ENCODE peak calls at places on chromosomes 12 and 14, in seven cellular contexts. B, H, A, F, J, D and N are unnamed samples.

GRCh38 chr14:46451800-46452199 is 199.8 kb downstream of the RPL10L start:
- DNase-seq in B (no peak), H (no peak), A (no peak), F (no peak), J (no peak), D (no peak), N (no peak)

GRCh38 chr14:99737451-99737951 is 53.4 kb downstream of the CYP46A1 start:
- DNase-seq in B (no peak), H (no peak), A (no peak), F (no peak), J (no peak), D (no peak), N (no peak)

GRCh38 chr14:58444627-58445026 is 17.1 kb downstream of the KIAA0586 start:
- DNase-seq in B (no peak), H (no peak), A (no peak), F (no peak), J (no peak), D (no peak), N (no peak)

GRCh38 chr14:100864960-100865681 is 38.4 kb downstream of the RTL1 start:
- DNase-seq in B (no peak), H (no peak), A (no peak), F (no peak), J (no peak), D (no peak), N (no peak)

GRCh38 chr12:34298971-34299801 is 276.9 kb downstream of the ALG10 start:
- DNase-seq in B (no peak), H (no peak), A (no peak), F (no peak), J (no peak), D (no peak), N (no peak)

GRCh38 chr12:9588749-9589148 is 19.0 kb downstream of the KLRB1 start:
- DNase-seq in B (no peak), H (no peak), A (no peak), F (no peak), J (no peak), D (no peak), N (no peak)

GRCh38 chr14:96067985-96068930 is 29.1 kb downstream of the C14orf132 start:
- DNase-seq in B (no peak), H (no peak), A (no peak), F (no peak), J (no peak), D (no peak), N (no peak)

GRCh38 chr14:51776102-51776894 is 84.1 kb upstream of the GNG2 start:
- DNase-seq in B (peak; percentile 12), H (no peak), A (no peak), F (peak; percentile 69), J (peak; percentile 59), D (peak; percentile 63), N (peak; percentile 68)

GRCh38 chr14:99393059-99393655 is 87.5 kb downstream of the SETD3 start:
- DNase-seq in B (no peak), H (no peak), A (no peak), F (peak; percentile 37), J (peak; percentile 61), D (no peak), N (peak; percentile 19)

GRCh38 chr14:26730929-26731618 is 133.2 kb upstream of the NOVA1 start:
- DNase-seq in B (no peak), H (no peak), A (no peak), F (no peak), J (no peak), D (peak; percentile 12), N (peak; percentile 34)

GRCh38 chr12:8446642-8447547 is 8.9 kb upstream of the CLEC6A start:
- DNase-seq in B (no peak), H (no peak), A (no peak), F (peak; percentile 21), J (no peak), D (no peak), N (no peak)

GRCh38 chr12:123099556-123100192 is 51.2 kb downstream of the PITPNM2 start:
- DNase-seq in B (no peak), H (no peak), A (no peak), F (no peak), J (no peak), D (no peak), N (no peak)

GRCh38 chr12:47808574-47809380 is 10.9 kb downstream of the HDAC7 start:
- DNase-seq in B (no peak), H (no peak), A (no peak), F (peak; percentile 84), J (no peak), D (no peak), N (no peak)

GRCh38 chr14:81384900-81385299 is 15.2 kb downstream of the STON2 start:
- DNase-seq in B (no peak), H (no peak), A (no peak), F (no peak), J (no peak), D (no peak), N (no peak)

GRCh38 chr14:38212996-38213395 is 5.3 kb downstream of the SSTR1 start:
- DNase-seq in B (no peak), H (no peak), A (no peak), F (no peak), J (no peak), D (no peak), N (no peak)